ENCODE peak calls at places on chromosomes 5 and 9, in four cellular contexts. J is activated CD8-positive, alpha-beta T cell treated with anti-CD3 and anti-CD28 coated beads for 36 hours; W is adrenal gland; L is fibroblast of pulmonary artery. Q is an unnamed sample.

GRCh38 chr5:177004961-177005360 is 1.6 kb downstream of the UIMC1 start:
- DNase-seq in J (no peak), W (no peak), L (no peak), Q (no peak)

GRCh38 chr9:110802416-110803035 is 133.9 kb downstream of the MUSK start:
- DNase-seq in J (no peak), W (no peak), L (peak; percentile 80), Q (peak; percentile 15)

GRCh38 chr9:14831661-14832060 is 78.6 kb downstream of the FREM1 start:
- DNase-seq in J (no peak), W (no peak), L (no peak), Q (no peak)

GRCh38 chr5:176542135-176542595 is 5.0 kb upstream of the RNF44 start:
- DNase-seq in J (peak; percentile 78), W (no peak), L (no peak), Q (no peak)

GRCh38 chr5:79573983-79574890 is 38.0 kb upstream of the TENT2 start:
- DNase-seq in J (no peak), W (no peak), L (no peak), Q (no peak)

GRCh38 chr9:135588886-135589595 is 27.5 kb downstream of the PAEP start:
- DNase-seq in J (no peak), W (no peak), L (no peak), Q (no peak)

GRCh38 chr5:176438959-176439757 is 9.0 kb upstream of the FAF2 start:
- DNase-seq in J (no peak), W (no peak), L (peak; percentile 72), Q (peak; percentile 81)

GRCh38 chr9:4510546-4511322 is 20.5 kb downstream of the SLC1A1 start:
- DNase-seq in J (no peak), W (no peak), L (no peak), Q (no peak)

GRCh38 chr5:134129411-134130238 is 15.1 kb downstream of the TCF7 start:
- DNase-seq in J (peak; percentile 62), W (no peak), L (no peak), Q (no peak)

GRCh38 chr5:28468121-28468520 is 1429.7 kb upstream of the CDH9 start:
- DNase-seq in J (no peak), W (no peak), L (no peak), Q (peak; percentile 51)

GRCh38 chr5:6752782-6753181 is 39.5 kb downstream of the TENT4A start:
- DNase-seq in J (no peak), W (no peak), L (no peak), Q (no peak)

GRCh38 chr5:88049737-88050136 is 218.9 kb downstream of the TMEM161B start:
- DNase-seq in J (no peak), W (no peak), L (no peak), Q (no peak)

DNA sequence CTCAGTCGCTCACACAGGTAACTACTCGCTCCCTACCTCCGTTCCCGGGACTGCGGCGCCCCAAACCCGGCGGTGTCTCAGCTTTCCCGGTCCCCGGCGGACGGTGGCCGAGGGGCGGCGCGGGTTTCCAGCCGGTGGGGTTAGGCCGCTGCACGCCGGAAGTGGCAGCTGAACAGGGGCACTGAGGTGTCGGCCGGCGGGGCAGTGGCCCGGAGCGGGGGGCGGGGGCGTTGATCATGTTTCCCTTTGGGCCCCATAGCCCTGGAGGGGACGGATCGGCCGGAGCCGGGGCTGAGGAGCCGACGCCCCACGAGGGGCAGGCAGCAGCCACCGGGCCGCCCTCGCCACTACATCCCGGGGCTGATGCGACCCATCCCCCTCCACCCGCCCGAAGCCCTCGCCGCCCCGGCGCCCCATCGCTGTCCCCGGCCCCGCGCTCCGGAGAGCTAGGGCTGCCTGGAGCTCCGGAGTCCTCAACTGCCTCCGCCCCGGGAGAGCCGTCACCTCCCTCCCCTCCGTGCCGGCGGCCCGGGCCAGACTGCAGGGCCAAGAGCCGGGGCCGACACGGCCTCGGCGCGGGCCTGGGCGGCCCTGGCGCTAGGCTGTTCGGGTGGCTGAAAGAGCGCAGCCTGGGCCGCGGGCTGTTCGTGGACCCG is at the start of gene DCAF10:
- DNase-seq in J (peak; percentile 88), W (peak; percentile 87), L (peak; percentile 84), Q (peak; percentile 86)
- TF ChIP-seq CTCF in J (no peak), W (no peak), L (no peak), Q (no peak)

DNA sequence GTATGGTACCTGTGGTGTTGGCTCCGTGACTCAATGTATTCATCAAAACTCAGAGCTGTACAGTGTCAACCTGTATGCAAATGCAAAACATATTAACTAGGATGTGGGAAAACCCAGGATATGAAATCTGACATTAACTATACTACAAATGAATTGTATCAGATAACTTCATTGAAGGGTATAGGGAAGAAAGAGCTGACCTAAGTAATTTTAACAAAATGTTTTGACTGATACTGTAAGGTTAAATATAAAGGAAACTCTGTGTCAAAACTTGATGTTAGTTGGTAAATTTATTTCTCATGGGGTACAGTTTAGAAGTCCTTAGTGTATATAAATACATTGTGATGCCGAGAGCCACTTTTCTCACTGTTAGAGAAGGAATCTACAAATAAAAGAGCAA is 78.1 kb upstream of the VCAN start:
- DNase-seq in J (no peak), W (no peak), L (no peak), Q (no peak)
- TF ChIP-seq CTCF in J (no peak), W (no peak), L (no peak), Q (no peak)

GRCh38 chr9:132168347-132168746 is 6.5 kb downstream of the NTNG2 start:
- DNase-seq in J (no peak), W (no peak), L (peak; percentile 33), Q (no peak)

GRCh38 chr9:132164604-132165362 is 2.9 kb downstream of the NTNG2 start:
- DNase-seq in J (no peak), W (peak; percentile 65), L (peak; percentile 87), Q (no peak)

GRCh38 chr9:132167192-132167591 is 5.3 kb downstream of the NTNG2 start:
- DNase-seq in J (no peak), W (no peak), L (no peak), Q (no peak)

GRCh38 chr9:132168851-132169250 is 7.0 kb downstream of the NTNG2 start:
- DNase-seq in J (no peak), W (no peak), L (no peak), Q (no peak)

GRCh38 chr9:132166599-132166998 is 4.7 kb downstream of the NTNG2 start:
- DNase-seq in J (peak; percentile 49), W (no peak), L (no peak), Q (peak; percentile 30)
- TF ChIP-seq CTCF in J (peak; percentile 50), W (no peak), L (peak; percentile 32), Q (no peak)

DNA sequence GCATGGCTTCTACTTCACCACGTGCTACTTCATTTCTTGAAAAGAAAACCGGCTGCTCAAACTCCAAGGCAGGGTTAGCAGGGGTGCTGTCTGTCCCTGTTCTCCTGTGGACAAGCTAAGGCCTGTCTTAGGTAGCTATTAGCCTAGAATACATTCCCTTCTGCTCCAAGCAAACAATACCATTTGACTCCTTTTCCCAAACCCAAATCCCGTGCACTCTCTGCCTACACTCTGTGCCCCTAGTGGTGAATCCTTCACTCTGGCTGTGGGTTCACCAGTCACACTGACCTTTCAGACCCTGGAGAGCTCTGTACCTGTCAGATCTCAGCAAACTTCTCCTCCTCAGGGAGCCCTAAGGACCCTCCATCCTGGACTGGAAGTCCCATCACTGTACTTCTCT is 211.6 kb downstream of the SLIT3 start:
- DNase-seq in J (no peak), W (no peak), L (no peak), Q (no peak)
- TF ChIP-seq CTCF in J (no peak), W (no peak), L (no peak), Q (no peak)

DNA sequence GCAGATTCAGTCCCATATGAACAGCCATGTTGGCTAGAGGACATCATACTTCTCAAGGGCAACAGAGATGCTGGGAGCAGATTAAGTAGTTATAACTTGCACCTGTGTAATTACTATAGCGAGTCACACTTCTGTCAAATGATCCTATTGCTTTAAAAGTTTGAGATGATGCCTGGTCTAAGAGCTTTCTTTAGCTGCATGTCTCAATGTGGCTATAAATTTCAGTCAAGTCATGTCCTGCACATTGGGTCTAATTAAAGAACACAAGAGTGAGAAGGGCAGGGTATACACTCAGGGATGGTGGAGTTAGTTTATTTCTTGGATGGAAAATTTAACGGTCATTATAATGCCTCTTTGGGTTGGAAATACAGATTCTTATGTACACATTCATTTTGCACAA is 557.3 kb downstream of the RAB3C start:
- DNase-seq in J (no peak), W (no peak), L (no peak), Q (no peak)
- TF ChIP-seq CTCF in J (no peak), W (no peak), L (no peak), Q (no peak)